ENCODE peak calls at places on chromosome 16, in four cellular contexts. K is stomach, O is SJSA1, U is fibroblast of lung. H is an unnamed sample.

GRCh38 chr16:10609410-10609774 is 29.0 kb upstream of the EMP2 start:
- DNase-seq in O (no peak), U (peak; percentile 94), K (no peak), H (peak; percentile 10)

GRCh38 chr16:16071631-16072244 is 122.3 kb downstream of the ABCC1 start:
- DNase-seq in U (peak; percentile 84), O (no peak), K (peak; percentile 86), H (no peak)

GRCh38 chr16:1451702-1452392 is 7.5 kb upstream of the CCDC154 start:
- DNase-seq in O (no peak), U (no peak), K (no peak), H (no peak)

GRCh38 chr16:85389679-85390470 is 223.2 kb upstream of the GSE1 start:
- DNase-seq in U (no peak), O (peak; percentile 42), K (no peak), H (no peak)

GRCh38 chr16:74727903-74728302 is 27.2 kb upstream of the MLKL start:
- DNase-seq in K (no peak), U (no peak), O (no peak), H (no peak)

GRCh38 chr16:69563605-69564580 is 1.9 kb upstream of the NFAT5 start:
- DNase-seq in O (no peak), U (peak; percentile 22), K (no peak), H (no peak)

GRCh38 chr16:380837-381787 is 666 bp downstream of the PGAP6 start:
- DNase-seq in K (no peak), U (no peak), O (no peak), H (no peak)

GRCh38 chr16:89320717-89321501 is 103.4 kb downstream of the ZNF778 start:
- DNase-seq in O (no peak), U (peak; percentile 75), K (peak; percentile 60), H (no peak)

GRCh38 chr16:69126221-69126620 is 6.2 kb downstream of the CHTF8 start:
- DNase-seq in K (no peak), U (no peak), O (no peak), H (no peak)

GRCh38 chr16:13453938-13454553 is 465.9 kb upstream of the ERCC4 start:
- DNase-seq in O (no peak), U (peak; percentile 9), K (peak; percentile 33), H (no peak)

GRCh38 chr16:3029499-3030127 is 5.8 kb downstream of the THOC6 start:
- DNase-seq in O (no peak), K (no peak), U (peak; percentile 36), H (no peak)

GRCh38 chr16:2003827-2004641 is 5.6 kb downstream of the ZNF598 start:
- DNase-seq in O (peak; percentile 96), U (peak; percentile 76), K (peak; percentile 94), H (no peak)

GRCh38 chr16:51382215-51382614 is 231.1 kb upstream of the SALL1 start:
- DNase-seq in K (no peak), U (no peak), O (no peak), H (no peak)

GRCh38 chr16:58492735-58493134 is 7.2 kb upstream of the NDRG4 start:
- DNase-seq in U (no peak), O (no peak), K (no peak), H (no peak)

GRCh38 chr16:58497468-58497867 is 2.5 kb upstream of the NDRG4 start:
- DNase-seq in U (no peak), K (no peak), O (no peak), H (no peak)

GRCh38 chr16:58493756-58494431 is 6.0 kb upstream of the NDRG4 start:
- DNase-seq in U (no peak), K (no peak), O (no peak), H (no peak)

GRCh38 chr16:58495861-58496331 is 4.0 kb upstream of the NDRG4 start:
- DNase-seq in U (no peak), O (no peak), K (no peak), H (no peak)

DNA sequence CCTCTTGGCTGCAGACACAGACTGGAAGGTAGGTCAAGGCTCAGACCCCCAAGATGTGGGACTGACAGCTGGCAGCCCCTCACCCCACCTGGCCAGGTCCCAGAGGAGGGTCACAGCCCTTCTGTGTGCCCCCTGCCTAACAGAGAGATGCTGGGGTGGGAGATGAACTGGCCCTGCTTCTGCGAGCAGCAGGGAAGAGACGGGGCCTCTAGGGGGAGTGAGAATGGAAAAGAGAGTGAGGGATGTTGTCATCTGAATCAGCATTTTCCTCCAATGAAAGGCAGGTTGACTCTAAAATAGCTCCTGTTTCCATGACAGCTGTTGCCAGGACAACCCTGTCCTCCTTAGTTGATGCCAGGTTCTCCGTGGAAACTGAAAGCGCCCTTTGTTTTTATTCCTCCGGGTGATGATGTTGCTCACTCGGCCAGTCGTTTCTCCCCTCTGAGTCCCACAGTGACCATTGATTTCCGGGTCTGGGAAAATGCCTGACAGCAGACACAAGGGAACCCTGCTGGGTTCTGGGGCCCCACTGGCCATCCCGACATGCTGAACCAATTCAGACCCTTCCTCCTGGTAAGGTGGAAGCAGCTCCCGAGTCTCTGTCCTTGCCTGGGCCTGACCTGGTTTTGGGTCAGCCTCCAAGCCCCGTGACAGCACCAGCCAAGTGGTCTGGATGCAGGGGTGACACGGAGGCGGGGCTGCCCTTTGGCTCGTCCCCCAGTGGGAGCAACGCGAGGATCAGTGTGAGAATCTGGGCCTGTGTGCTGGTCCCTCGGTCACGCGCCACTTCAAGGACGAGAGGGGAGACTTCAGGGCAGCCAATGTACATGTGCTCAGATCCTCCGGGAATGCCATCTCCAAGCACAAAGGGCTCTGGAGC is 4.7 kb upstream of the NDRG4 start:
- DNase-seq in O (peak; percentile 91), K (peak; percentile 57), U (peak; percentile 97), H (no peak)
- H3K4me3 ChIP-seq in O (no peak overlapping the region), K (no peak overlapping the region), U (peak overlapping the region; percentile 41), H (no peak overlapping the region)

DNA sequence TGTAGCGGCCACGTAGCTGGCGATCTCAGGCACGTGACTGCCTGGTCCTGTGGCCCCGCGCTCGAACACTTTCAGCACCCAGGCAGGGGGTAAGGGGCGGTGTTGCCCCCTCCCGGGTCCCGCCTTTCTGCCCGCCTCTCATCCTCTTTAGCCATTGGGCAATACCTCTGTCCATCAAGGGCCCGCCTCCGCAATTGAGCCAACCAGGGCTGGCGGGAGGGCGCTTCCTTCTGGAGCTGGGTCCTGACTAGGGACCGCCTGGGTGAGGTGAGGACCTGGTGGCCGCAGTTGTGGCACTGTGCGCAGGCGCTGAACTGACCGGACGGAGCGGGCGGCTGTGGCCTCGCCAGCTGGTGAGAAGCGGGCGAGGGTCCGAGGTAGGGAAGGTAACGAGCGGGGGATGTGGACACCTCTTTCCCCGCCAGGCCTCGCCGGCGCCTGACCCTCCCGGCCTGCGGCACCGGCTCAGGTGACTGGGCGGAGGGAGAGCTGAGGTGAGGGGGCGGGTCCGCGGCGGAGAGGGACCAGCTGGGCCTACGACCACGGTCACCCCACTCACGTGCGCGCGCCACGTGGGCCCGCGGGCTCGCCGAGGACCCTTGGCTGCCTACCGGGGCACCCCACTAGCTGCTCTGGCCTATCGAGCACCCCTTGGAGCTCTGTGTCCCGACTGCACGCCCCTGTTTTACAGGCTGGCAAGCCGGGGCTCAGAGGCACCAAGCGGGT is at the start of gene PDP2:
- DNase-seq in K (peak; percentile 96), U (peak; percentile 90), O (peak; percentile 96), H (peak; percentile 72)
- H3K4me1 ChIP-seq in K (peaks cover 25% of the 10 kb centered on the region), U (no peaks in the 10 kb centered on the region), O (peaks cover 12% of the 10 kb centered on the region), H (peaks cover 12% of the 10 kb centered on the region)

GRCh38 chr16:73171380-73171779 is 123.5 kb upstream of the ZFHX3 start:
- DNase-seq in O (no peak), U (peak; percentile 13), K (no peak), H (no peak)

GRCh38 chr16:73172621-73173312 is 124.8 kb upstream of the ZFHX3 start:
- DNase-seq in U (peak; percentile 91), K (peak; percentile 93), O (peak; percentile 61), H (no peak)

GRCh38 chr16:73170587-73170986 is 122.7 kb upstream of the ZFHX3 start:
- DNase-seq in K (no peak), O (no peak), U (no peak), H (no peak)

GRCh38 chr16:73171901-73172619 is 124.1 kb upstream of the ZFHX3 start:
- DNase-seq in K (no peak), U (no peak), O (no peak), H (no peak)

GRCh38 chr16:73173396-73173795 is 125.5 kb upstream of the ZFHX3 start:
- DNase-seq in O (no peak), K (no peak), U (peak; percentile 15), H (no peak)
- H3K4me3 ChIP-seq in O (no peak overlapping the region), K (no peak overlapping the region), U (no peak overlapping the region), H (no peak overlapping the region)

DNA sequence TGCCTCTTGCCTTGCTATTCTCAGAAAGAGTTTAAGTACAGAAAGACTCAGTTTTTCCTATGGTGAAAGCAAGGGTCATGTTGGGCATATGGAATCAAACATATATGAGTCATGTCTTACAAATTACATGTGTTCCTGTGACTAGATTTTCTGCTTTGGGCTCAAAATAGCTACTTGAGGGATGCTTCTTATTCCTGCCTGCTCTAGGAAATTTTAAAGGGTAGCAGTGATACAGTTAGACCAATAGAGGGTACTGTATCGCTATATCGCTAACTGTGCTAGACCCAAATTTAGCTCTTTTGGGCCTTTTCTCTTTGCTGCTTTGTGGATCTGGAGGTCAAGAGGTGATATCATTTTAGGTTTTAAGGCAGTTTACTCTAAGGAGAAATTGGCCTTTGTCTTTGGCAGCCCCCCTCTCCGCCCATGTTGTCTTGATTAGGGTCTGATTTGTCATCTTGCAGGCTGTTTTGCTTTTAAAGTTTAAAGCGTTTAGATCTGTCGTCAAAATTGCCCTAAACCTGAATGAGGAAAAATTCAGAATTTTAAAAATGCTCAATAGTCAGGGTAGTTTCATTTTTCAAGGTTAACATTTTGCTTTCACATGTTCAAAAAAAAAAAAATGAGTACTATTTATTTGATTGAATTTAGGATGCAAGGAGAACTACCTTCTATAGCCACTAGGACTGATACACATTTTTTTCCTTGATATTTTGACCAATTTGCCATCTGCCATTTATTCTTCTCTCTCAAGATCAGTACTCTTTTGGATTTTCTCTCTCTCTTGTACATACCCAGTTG is 8.8 kb downstream of the NFATC3 start:
- DNase-seq in U (peak; percentile 40), K (no peak), O (no peak), H (no peak)
- H3K4me1 ChIP-seq in U (no peaks in the 10 kb centered on the region), K (peaks cover 66% of the 10 kb centered on the region), O (peaks cover 9% of the 10 kb centered on the region), H (peaks cover 4% of the 10 kb centered on the region)

DNA sequence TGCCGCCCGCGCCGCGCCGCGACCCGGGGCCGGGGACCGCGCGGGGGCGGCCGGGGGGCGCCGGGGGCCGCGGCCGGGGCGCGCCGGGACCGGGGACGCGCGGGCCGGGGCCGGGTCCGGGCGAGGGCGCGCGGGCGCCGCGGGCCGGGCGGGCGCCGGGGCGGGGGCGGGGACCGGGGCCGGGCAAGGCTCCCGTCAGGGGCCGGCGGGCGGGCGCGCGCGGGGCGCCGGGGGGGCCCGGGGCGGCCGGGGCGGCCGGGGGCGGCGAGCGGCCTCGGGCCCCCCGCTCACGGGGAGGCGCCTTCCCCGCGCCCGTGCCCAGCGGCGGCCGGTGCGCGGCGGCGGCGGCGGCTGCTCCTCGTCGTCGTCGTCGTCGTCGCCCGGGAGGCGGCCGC is 586 bp downstream of the ZCCHC14 start:
- DNase-seq in K (no peak), O (no peak), U (no peak), H (no peak)
- H3K4me3 ChIP-seq in K (peak overlapping the region; percentile 65), O (peak overlapping the region; percentile 81), U (peak overlapping the region; percentile 68), H (peak overlapping the region; percentile 55)

H was measured in Panc1.